ENCODE peak calls at places on chromosomes 2 and 18, in six cellular contexts. S, B, R, K, N and Y are unnamed samples.

GRCh38 chr2:241009601-241010530 is 11.4 kb downstream of the SNED1 start:
- DNase-seq in S (peak), B (peak), R (peak), K (peak), N (peak), Y (peak)

GRCh38 chr2:199370150-199370780 is 87.5 kb downstream of the SATB2 start:
- DNase-seq in K (peak), B (no peak), N (peak), R (peak), S (no peak), Y (no peak)

GRCh38 chr2:134705861-134706586 is 12.8 kb downstream of the TMEM163 start:
- DNase-seq in S (no peak), K (no peak), R (no peak), N (no peak), B (no peak), Y (no peak)

GRCh38 chr2:46269545-46270273 is 27.5 kb upstream of the EPAS1 start:
- DNase-seq in B (no peak), S (peak), N (peak), R (peak), K (no peak), Y (peak)

GRCh38 chr18:2083691-2084090 is 487.6 kb downstream of the METTL4 start:
- DNase-seq in R (peak), K (peak), N (no peak), B (no peak), S (no peak), Y (no peak)

GRCh38 chr2:12168354-12169059 is 422.1 kb downstream of the LPIN1 start:
- DNase-seq in R (no peak), K (no peak), B (no peak), N (no peak), S (peak), Y (no peak)

GRCh38 chr2:37243435-37243834 is 12.0 kb downstream of the NDUFAF7 start:
- DNase-seq in R (no peak), B (no peak), K (no peak), S (no peak), N (no peak), Y (no peak)

GRCh38 chr18:47749195-47749973 is 181.1 kb downstream of the SMAD2 start:
- DNase-seq in K (peak), N (peak), S (peak), R (peak), B (peak), Y (peak)

GRCh38 chr2:56749152-56749752 is 565.5 kb downstream of the CCDC85A start:
- DNase-seq in B (no peak), S (peak), N (peak), R (peak), K (peak), Y (peak)

GRCh38 chr18:47981320-47981719 is 50.9 kb upstream of the SMAD2 start:
- DNase-seq in B (no peak), R (no peak), S (no peak), K (no peak), N (no peak), Y (no peak)

GRCh38 chr2:135742307-135742838 is 718 bp downstream of the UBXN4 start:
- DNase-seq in B (no peak), S (peak), K (peak), R (peak), N (peak), Y (peak)

GRCh38 chr18:36441872-36442271 is 144.4 kb downstream of the FHOD3 start:
- DNase-seq in B (no peak), N (peak), R (peak), K (peak), S (peak), Y (peak)

GRCh38 chr2:181106789-181107418 is 126.5 kb downstream of the UBE2E3 start:
- DNase-seq in N (peak), K (peak), S (peak), R (peak), B (no peak), Y (peak)

GRCh38 chr2:46087492-46087891 is 209.7 kb upstream of the EPAS1 start:
- DNase-seq in R (no peak), K (no peak), B (no peak), N (peak), S (peak), Y (no peak)

DNA sequence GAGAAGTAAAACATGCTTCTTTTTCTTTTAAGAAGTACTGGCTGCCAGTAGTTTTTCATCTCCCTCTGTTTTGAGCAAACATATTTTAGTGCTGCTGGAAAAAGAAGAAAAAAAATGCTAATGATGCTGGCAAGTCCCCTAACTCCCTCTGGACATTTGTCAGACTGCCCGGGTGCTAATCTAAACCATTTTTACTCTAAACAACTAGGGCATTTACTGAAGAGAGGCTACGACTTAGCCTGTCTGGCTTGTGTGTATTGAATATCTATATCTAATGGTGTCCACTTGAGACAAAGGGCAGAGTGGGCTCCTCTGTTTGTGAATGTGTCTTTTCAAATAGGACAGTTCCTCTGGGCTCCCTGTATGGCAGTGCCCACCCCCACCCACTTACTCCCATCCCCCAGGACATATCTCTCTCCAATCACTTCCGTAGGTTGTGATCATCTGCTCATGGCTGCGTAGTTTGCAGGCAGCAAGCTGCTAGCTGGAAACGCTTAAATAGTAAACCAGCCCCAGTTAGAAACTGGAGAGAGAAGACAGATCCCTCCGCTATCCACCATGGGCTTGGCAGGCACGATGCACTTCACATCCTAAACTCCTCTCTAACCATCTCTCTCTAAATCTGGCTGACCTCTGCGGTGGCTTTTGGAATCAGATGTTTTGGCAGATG is 58.4 kb downstream of the DOCK10 start:
- DNase-seq in R (peak), B (no peak), S (peak), N (peak), K (no peak), Y (peak)
- H3K4me3 ChIP-seq in R (no peak), B (peak), S (peak), N (peak), K (no peak), Y (peak)

DNA sequence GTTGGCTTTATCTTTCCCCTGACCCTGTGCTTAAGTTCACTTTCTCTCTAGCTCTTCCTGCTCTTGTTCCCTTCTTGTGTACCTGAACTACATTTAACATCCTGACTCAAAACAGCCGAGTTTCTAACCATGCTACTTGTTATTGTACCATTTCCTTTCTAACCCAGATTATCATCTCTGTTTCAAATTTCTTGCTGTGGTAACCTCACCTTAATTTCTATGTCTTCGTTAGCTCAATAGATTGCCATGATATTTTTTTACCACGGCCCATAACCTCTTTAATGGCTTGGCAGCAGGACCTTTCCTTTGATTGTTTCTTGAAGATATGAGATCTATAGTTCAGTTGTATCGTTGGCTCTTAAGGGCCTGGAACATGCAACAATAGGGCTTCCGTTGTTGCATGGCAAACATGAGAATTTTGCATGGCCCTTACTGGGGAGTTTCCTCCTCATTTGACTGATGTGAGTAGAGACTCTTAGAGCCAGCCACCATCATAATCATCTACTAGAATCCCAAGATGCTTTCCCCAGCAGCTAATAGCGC is 11.1 kb downstream of the CFAP36 start:
- DNase-seq in K (no peak), S (no peak), B (no peak), R (no peak), N (no peak), Y (no peak)
- TF ChIP-seq CTCF in K (no peak), S (no peak), B (no peak), R (no peak), N (no peak), Y (no peak)

GRCh38 chr2:43083710-43084698 is 142.4 kb downstream of the ZFP36L2 start:
- DNase-seq in B (no peak), N (peak), K (peak), R (peak), S (no peak), Y (peak)
- H3K4me3 ChIP-seq in B (no peak), N (peak), K (no peak), R (no peak), S (no peak), Y (no peak)

GRCh38 chr2:42809876-42810125 is 17.4 kb upstream of the HAAO start:
- DNase-seq in S (no peak), K (peak), R (no peak), B (peak), N (peak), Y (peak)
- TF ChIP-seq CTCF in S (no peak), K (no peak), R (no peak), B (peak), N (no peak), Y (no peak)

GRCh38 chr2:126971481-126972271 is 73.0 kb downstream of the TEX51 start:
- DNase-seq in B (peak), R (peak), N (peak), K (peak), S (peak), Y (peak)
- H3K4me3 ChIP-seq in B (peak), R (peak), N (peak), K (peak), S (peak), Y (peak)